ENCODE peak calls at places on chromosomes 3 and 15, in four cellular contexts. X, O, A and P are unnamed samples.

GRCh38 chr15:51798281-51798680 is 31.2 kb upstream of the TMOD3 start:
- DNase-seq in A (no peak), X (no peak), O (no peak), P (no peak)

GRCh38 chr3:197734667-197735318 is 1.9 kb downstream of the RUBCN start:
- DNase-seq in O (peak), X (no peak), A (no peak), P (no peak)

GRCh38 chr15:101615986-101616848 is 36.0 kb downstream of the TM2D3 start:
- DNase-seq in O (no peak), A (peak), X (peak), P (no peak)

GRCh38 chr3:29240248-29240647 is 40.6 kb upstream of the RBMS3 start:
- DNase-seq in A (no peak), O (no peak), X (no peak), P (no peak)

GRCh38 chr3:115513411-115513800 is 109.9 kb upstream of the GAP43 start:
- DNase-seq in O (no peak), X (no peak), A (no peak), P (no peak)

GRCh38 chr3:24583004-24583403 is 88.4 kb upstream of the THRB start:
- DNase-seq in A (no peak), O (no peak), X (no peak), P (no peak)

GRCh38 chr3:41575754-41576153 is 376.4 kb downstream of the CTNNB1 start:
- DNase-seq in A (peak), O (no peak), X (no peak), P (no peak)

GRCh38 chr3:126849768-126850167 is 133.1 kb upstream of the PLXNA1 start:
- DNase-seq in A (no peak), X (no peak), O (no peak), P (no peak)

GRCh38 chr3:179702271-179702947 is 49.6 kb downstream of the USP13 start:
- DNase-seq in X (no peak), A (no peak), O (no peak), P (no peak)

GRCh38 chr15:53752406-53752805 is 7.1 kb downstream of the WDR72 start:
- DNase-seq in O (no peak), X (no peak), A (no peak), P (no peak)

GRCh38 chr3:40437893-40438292 is 19.2 kb upstream of the RPL14 start:
- DNase-seq in A (no peak), X (no peak), O (no peak), P (no peak)

GRCh38 chr3:115800489-115801080 is 177.3 kb downstream of the GAP43 start:
- DNase-seq in O (no peak), A (no peak), X (no peak), P (no peak)

GRCh38 chr15:35696767-35697231 is 150.8 kb upstream of the DPH6 start:
- DNase-seq in X (no peak), O (no peak), A (no peak), P (no peak)

GRCh38 chr3:105938826-105939225 is 70.0 kb upstream of the CBLB start:
- DNase-seq in A (no peak), O (no peak), X (no peak), P (no peak)